ENCODE peak calls at places on chromosomes 5 and 9, in nine cellular contexts. One of them, this sample, is unnamed.

GRCh38 chr5:42840842-42841574 is 29.3 kb upstream of the SELENOP start:
- DNase-seq in Right ventricle myocardium superior: no peak
- DNase-seq in SK-N-MC: no peak
- DNase-seq in activated gamma-delta T cell treated with Interleukin-2 at 50 U/mL for 16 hours: no peak
- DNase-seq in left colon: no peak
- DNase-seq in glutamatergic neuron: no peak
- DNase-seq in left cardiac atrium: no peak
- DNase-seq in adrenal gland: no peak
- DNase-seq in lower lobe of right lung: no peak
- DNase-seq in this sample: no peak

GRCh38 chr9:135152608-135153337 is 65.3 kb downstream of the OLFM1 start:
- DNase-seq in Right ventricle myocardium superior: peak; percentile 27
- DNase-seq in SK-N-MC: no peak
- DNase-seq in activated gamma-delta T cell treated with Interleukin-2 at 50 U/mL for 16 hours: no peak
- DNase-seq in left colon: no peak
- DNase-seq in glutamatergic neuron: peak; percentile 49
- DNase-seq in left cardiac atrium: no peak
- DNase-seq in adrenal gland: no peak
- DNase-seq in lower lobe of right lung: no peak
- DNase-seq in this sample: no peak

GRCh38 chr5:172156541-172156994 is 31.5 kb downstream of the STK10 start:
- DNase-seq in Right ventricle myocardium superior: peak; percentile 73
- DNase-seq in SK-N-MC: no peak
- DNase-seq in activated gamma-delta T cell treated with Interleukin-2 at 50 U/mL for 16 hours: no peak
- DNase-seq in left colon: no peak
- DNase-seq in glutamatergic neuron: no peak
- DNase-seq in left cardiac atrium: peak; percentile 85
- DNase-seq in adrenal gland: peak; percentile 64
- DNase-seq in lower lobe of right lung: no peak
- DNase-seq in this sample: no peak

GRCh38 chr5:134069553-134069952 is 44.9 kb upstream of the TCF7 start:
- DNase-seq in Right ventricle myocardium superior: no peak
- DNase-seq in SK-N-MC: no peak
- DNase-seq in activated gamma-delta T cell treated with Interleukin-2 at 50 U/mL for 16 hours: no peak
- DNase-seq in left colon: no peak
- DNase-seq in glutamatergic neuron: no peak
- DNase-seq in left cardiac atrium: no peak
- DNase-seq in adrenal gland: no peak
- DNase-seq in lower lobe of right lung: no peak
- DNase-seq in this sample: no peak

GRCh38 chr5:76681287-76681686 is 34.6 kb upstream of the F2R start:
- DNase-seq in Right ventricle myocardium superior: no peak
- DNase-seq in SK-N-MC: no peak
- DNase-seq in activated gamma-delta T cell treated with Interleukin-2 at 50 U/mL for 16 hours: no peak
- DNase-seq in left colon: no peak
- DNase-seq in glutamatergic neuron: no peak
- DNase-seq in left cardiac atrium: no peak
- DNase-seq in adrenal gland: no peak
- DNase-seq in lower lobe of right lung: no peak
- DNase-seq in this sample: no peak

GRCh38 chr9:92342825-92343488 is 17.2 kb downstream of the CENPP start:
- DNase-seq in Right ventricle myocardium superior: no peak
- DNase-seq in SK-N-MC: no peak
- DNase-seq in activated gamma-delta T cell treated with Interleukin-2 at 50 U/mL for 16 hours: no peak
- DNase-seq in left colon: no peak
- DNase-seq in glutamatergic neuron: no peak
- DNase-seq in left cardiac atrium: no peak
- DNase-seq in adrenal gland: no peak
- DNase-seq in lower lobe of right lung: no peak
- DNase-seq in this sample: no peak

GRCh38 chr5:21574429-21574828 is 1278.7 kb downstream of the CDH12 start:
- DNase-seq in Right ventricle myocardium superior: no peak
- DNase-seq in SK-N-MC: peak; percentile 8
- DNase-seq in activated gamma-delta T cell treated with Interleukin-2 at 50 U/mL for 16 hours: no peak
- DNase-seq in left colon: no peak
- DNase-seq in glutamatergic neuron: no peak
- DNase-seq in left cardiac atrium: no peak
- DNase-seq in adrenal gland: no peak
- DNase-seq in lower lobe of right lung: no peak
- DNase-seq in this sample: no peak

GRCh38 chr5:15518786-15519185 is 18.8 kb downstream of the FBXL7 start:
- DNase-seq in Right ventricle myocardium superior: no peak
- DNase-seq in SK-N-MC: no peak
- DNase-seq in activated gamma-delta T cell treated with Interleukin-2 at 50 U/mL for 16 hours: no peak
- DNase-seq in left colon: no peak
- DNase-seq in glutamatergic neuron: no peak
- DNase-seq in left cardiac atrium: no peak
- DNase-seq in adrenal gland: no peak
- DNase-seq in lower lobe of right lung: no peak
- DNase-seq in this sample: no peak

GRCh38 chr5:175696139-175696854 is 38.4 kb downstream of the HRH2 start:
- DNase-seq in Right ventricle myocardium superior: peak; percentile 92
- DNase-seq in SK-N-MC: peak; percentile 52
- DNase-seq in activated gamma-delta T cell treated with Interleukin-2 at 50 U/mL for 16 hours: peak; percentile 60
- DNase-seq in left colon: peak; percentile 65
- DNase-seq in glutamatergic neuron: peak; percentile 45
- DNase-seq in left cardiac atrium: peak; percentile 82
- DNase-seq in adrenal gland: peak; percentile 69
- DNase-seq in lower lobe of right lung: peak; percentile 90
- DNase-seq in this sample: peak; percentile 67

GRCh38 chr9:111866976-111867375 is 29.6 kb upstream of the UGCG start:
- DNase-seq in Right ventricle myocardium superior: no peak
- DNase-seq in SK-N-MC: no peak
- DNase-seq in activated gamma-delta T cell treated with Interleukin-2 at 50 U/mL for 16 hours: no peak
- DNase-seq in left colon: no peak
- DNase-seq in glutamatergic neuron: no peak
- DNase-seq in left cardiac atrium: no peak
- DNase-seq in adrenal gland: no peak
- DNase-seq in lower lobe of right lung: no peak
- DNase-seq in this sample: no peak

This sample was measured in ureter.